ENCODE peak calls at places on chromosomes 6 and 20, in four cellular contexts. V is neural progenitor cell, O is SK-N-SH, Y is HCT116. S is an unnamed sample.

GRCh38 chr6:127522714-127523113 is 3.6 kb upstream of the MTCL3 start:
- DNase-seq in V (no peak), O (no peak), Y (no peak), S (no peak)

GRCh38 chr6:57294829-57295228 is 22.6 kb upstream of the PRIM2 start:
- DNase-seq in V (no peak), O (no peak), Y (no peak), S (no peak)

GRCh38 chr6:121042766-121043165 is 291.5 kb downstream of the TBC1D32 start:
- DNase-seq in V (no peak), O (no peak), Y (no peak), S (no peak)

GRCh38 chr6:166775180-166775922 is 148.3 kb upstream of the RPS6KA2 start:
- DNase-seq in V (peak), O (peak), Y (peak), S (peak)

GRCh38 chr6:91142154-91142553 is 555.3 kb upstream of the MAP3K7 start:
- DNase-seq in V (no peak), O (no peak), Y (no peak), S (no peak)

GRCh38 chr6:122028933-122029332 is 370.5 kb upstream of the HSF2 start:
- DNase-seq in V (no peak), O (no peak), Y (peak), S (peak)

GRCh38 chr6:122753688-122754056 is 25.8 kb upstream of the FABP7 start:
- DNase-seq in V (no peak), O (no peak), Y (no peak), S (no peak)

GRCh38 chr6:121791396-121792315 is 356.2 kb downstream of the GJA1 start:
- DNase-seq in V (peak), O (no peak), Y (no peak), S (no peak)

GRCh38 chr6:100176321-100176950 is 182.4 kb upstream of the MCHR2 start:
- DNase-seq in V (peak), O (no peak), Y (peak), S (peak)

GRCh38 chr6:36297511-36297910 is 27.7 kb downstream of the PNPLA1 start:
- DNase-seq in V (no peak), O (no peak), Y (no peak), S (no peak)

GRCh38 chr6:14831070-14831469 is 414.8 kb upstream of the JARID2 start:
- DNase-seq in V (no peak), O (no peak), Y (no peak), S (no peak)

GRCh38 chr6:4103929-4104328 is 25.0 kb upstream of the FAM217A start:
- DNase-seq in V (no peak), O (no peak), Y (no peak), S (peak)

GRCh38 chr6:122798099-122798641 is 9.1 kb downstream of the SMPDL3A start:
- DNase-seq in V (no peak), O (no peak), Y (peak), S (no peak)

GRCh38 chr6:142011775-142012174 is 121.0 kb upstream of the GJE1 start:
- DNase-seq in V (no peak), O (no peak), Y (no peak), S (no peak)

DNA sequence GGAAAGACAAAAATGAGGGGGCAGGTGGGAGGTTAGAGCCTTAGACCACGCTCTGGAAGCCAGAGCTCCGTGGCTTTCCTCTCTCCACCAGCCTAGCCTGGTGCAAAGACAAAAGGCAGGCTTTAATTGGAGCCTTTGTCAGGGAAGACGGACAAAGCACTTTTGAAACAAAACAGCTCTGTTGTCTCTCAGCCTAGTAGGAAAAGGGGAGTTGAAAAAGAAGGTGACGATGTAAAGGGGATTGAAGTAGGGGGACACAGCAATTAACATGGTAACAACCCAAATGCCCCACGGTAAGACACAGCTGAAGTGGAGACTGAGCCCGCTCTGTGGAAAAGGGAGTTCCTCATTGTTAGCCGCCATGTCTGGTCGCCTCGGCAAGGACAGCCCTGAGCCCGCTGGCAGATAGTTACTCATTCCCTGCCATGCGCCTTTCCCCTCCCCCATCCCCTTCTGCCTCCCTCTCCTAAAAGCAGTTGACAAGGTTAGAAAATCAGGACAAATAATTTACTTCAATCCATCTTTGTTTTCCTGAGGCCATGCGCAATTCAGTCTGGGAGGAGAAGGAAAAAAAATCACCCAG is 93.0 kb downstream of the TCP11 start:
- DNase-seq in V (peak), O (peak), Y (no peak), S (no peak)
- H3K27ac ChIP-seq in V (peak), O (no peak), Y (no peak), S (no peak)

DNA sequence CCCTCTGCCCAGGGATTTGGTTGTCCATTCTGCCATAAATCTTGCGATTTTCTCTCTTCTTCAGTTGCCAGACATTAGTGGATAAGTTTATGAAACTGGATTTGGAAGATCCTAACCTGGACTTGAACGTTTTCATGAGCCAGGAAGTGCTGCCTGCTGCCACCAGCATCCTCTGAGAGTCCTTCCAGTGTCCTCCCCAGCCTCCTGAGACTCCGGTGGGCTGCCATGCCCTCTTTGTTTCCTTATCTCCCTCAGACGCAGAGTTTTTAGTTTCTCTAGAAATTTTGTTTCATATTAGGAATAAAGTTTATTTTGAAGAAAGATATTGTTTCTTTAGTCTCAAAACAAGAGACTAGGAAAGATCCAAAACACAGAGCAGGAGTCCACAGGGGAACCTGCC is at the start of gene SAPCD1:
- DNase-seq in V (no peak), O (no peak), Y (no peak), S (no peak)
- H3K4me2 ChIP-seq in V (peak), O (no peak), Y (peak), S (no peak)

DNA sequence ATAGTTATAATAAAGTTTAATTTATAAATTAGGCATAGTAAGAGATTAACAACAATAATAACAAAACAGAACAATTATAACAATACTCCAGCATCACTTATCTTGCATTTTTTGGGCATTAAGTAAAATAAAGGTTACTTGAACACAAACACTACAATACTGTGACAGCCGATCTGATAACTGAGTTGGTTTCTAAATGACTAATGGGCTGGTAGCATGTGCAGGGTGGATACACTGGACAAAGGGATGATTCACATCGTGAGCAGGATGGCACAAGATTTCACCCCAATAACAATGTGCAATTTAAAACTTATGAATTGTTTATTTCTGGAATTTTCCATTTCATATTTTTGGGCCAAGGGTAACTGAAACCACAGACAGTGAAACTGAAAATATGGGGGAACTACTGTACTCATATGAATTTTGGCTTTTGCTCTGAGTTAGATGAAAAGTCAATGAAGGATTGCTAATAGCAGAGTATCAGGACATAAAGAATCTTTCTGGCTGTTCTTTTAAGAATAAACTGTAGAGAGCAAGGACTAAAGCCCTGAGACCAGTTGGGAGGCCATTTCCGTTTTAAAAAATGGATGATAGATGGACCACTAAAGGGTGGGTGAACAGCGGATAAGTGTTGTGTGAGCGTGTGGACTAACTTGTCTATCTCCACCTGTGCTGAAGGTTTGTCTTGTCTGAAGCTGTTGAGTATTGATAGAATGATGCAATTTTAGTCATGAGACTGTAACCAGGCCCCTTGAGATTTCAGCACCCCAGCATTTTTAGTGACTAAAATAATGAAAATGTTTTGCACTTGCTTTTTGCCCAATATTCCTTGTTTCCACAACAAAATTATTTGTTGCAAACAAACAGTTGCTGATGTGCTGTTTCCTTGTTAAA is 8.2 kb downstream of the SPINT3 start:
- DNase-seq in V (no peak), O (no peak), Y (no peak), S (peak)
- H3K27ac ChIP-seq in V (no peak), O (no peak), Y (no peak), S (peak)

GRCh38 chr6:47483516-47483852 is 5.9 kb downstream of the CD2AP start:
- DNase-seq in V (no peak), O (no peak), Y (no peak), S (no peak)
- H3K4me2 ChIP-seq in V (peak), O (peak), Y (peak), S (peak)

DNA sequence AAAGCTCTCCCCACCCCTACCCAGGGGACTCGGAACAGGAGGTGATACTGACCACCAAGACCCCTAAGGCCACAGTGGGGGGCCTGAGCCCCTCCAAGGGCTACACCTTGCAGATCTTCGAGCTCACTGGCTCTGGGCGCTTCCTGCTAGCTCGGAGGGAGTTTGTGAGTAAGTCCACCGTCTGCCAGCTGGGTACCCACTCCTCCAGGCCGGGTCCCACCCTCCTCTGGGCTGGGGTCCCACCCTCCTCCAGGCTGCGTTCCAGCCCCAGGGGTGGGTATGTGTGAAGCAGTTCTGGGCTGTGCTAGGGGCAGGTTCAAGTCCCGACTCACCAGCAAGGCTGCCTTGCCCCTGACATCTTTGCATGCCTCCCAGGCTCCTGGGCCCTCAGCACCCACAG is 12.4 kb downstream of the COL20A1 start:
- DNase-seq in V (no peak), O (no peak), Y (no peak), S (no peak)
- H3K27ac ChIP-seq in V (no peak), O (no peak), Y (no peak), S (no peak)

GRCh38 chr6:17265570-17265969 is 15.6 kb upstream of the RBM24 start:
- DNase-seq in V (no peak), O (no peak), Y (no peak), S (no peak)

GRCh38 chr6:17271628-17272027 is 9.5 kb upstream of the RBM24 start:
- DNase-seq in V (no peak), O (no peak), Y (no peak), S (no peak)

GRCh38 chr6:17269840-17270239 is 11.3 kb upstream of the RBM24 start:
- DNase-seq in V (no peak), O (no peak), Y (no peak), S (no peak)

GRCh38 chr6:17268114-17268513 is 13.0 kb upstream of the RBM24 start:
- DNase-seq in V (no peak), O (no peak), Y (no peak), S (no peak)

GRCh38 chr6:17267586-17267985 is 13.6 kb upstream of the RBM24 start:
- DNase-seq in V (no peak), O (no peak), Y (no peak), S (no peak)
- H3K4me2 ChIP-seq in V (no peak), O (no peak), Y (no peak), S (no peak)

GRCh38 chr6:108598316-108598863 is 37.7 kb downstream of the FOXO3 start:
- DNase-seq in V (no peak), O (no peak), Y (no peak), S (no peak)
- H3K27ac ChIP-seq in V (no peak), O (peak), Y (no peak), S (peak)

GRCh38 chr6:113076116-113076515 is 729.0 kb downstream of the RFPL4B start:
- DNase-seq in V (no peak), O (no peak), Y (no peak), S (no peak)
- H3K4me2 ChIP-seq in V (no peak), O (no peak), Y (no peak), S (no peak)

GRCh38 chr20:1877604-1878195 is 17.5 kb upstream of the SIRPA start:
- DNase-seq in V (no peak), O (no peak), Y (no peak), S (no peak)

GRCh38 chr20:1876975-1877603 is 18.1 kb upstream of the SIRPA start:
- DNase-seq in V (peak), O (peak), Y (no peak), S (no peak)

GRCh38 chr20:1875762-1876161 is 19.4 kb upstream of the SIRPA start:
- DNase-seq in V (no peak), O (peak), Y (no peak), S (no peak)

GRCh38 chr20:1875169-1875554 is 20.0 kb upstream of the SIRPA start:
- DNase-seq in V (no peak), O (no peak), Y (no peak), S (no peak)

DNA sequence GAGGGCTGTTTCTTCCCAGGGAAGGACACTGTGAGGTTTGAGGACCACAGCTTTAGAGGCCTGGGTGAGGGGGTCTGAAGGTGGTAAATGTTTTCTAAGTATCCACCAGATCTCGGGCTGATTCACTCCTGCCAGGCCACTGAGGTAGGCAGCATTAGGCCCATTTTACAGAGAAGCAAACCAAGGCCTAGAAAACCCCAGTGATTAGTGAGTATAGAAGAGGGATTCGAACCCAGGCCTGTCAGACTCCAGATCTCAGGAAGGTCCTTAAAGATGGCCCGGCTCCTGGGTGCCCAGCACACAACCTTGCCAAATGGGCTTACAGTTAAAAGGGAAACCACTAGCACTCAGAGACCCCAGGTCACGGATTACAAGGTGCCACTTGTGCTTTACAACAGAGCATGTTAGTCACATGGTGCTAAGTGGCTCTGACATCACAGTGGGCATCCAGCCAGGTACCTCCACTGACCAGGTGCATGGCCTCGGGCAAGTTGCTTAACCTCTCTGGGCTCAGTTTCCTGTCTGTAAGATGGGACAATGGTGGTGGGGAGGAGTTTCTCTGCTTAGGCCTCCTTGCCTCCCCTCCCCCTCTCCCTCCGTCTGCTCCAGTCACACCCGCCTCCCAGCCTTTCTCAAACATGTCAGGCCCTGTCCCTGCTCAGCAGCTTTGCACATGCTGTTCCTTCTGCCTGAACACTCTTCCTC is 18.8 kb upstream of the SIRPA start:
- DNase-seq in V (no peak), O (no peak), Y (no peak), S (peak)
- H3K27ac ChIP-seq in V (no peak), O (no peak), Y (no peak), S (no peak)

S was measured in PC-9.